ENCODE peak calls at places on chromosomes 11 and 22, in seven cellular contexts. G is IMR-90, Q is mesendoderm, F is H9, T is mesenchymal stem cell, C is trophoblast cell, D is neuronal stem cell. Z is an unnamed sample.

GRCh38 chr22:22818861-22819855 is 68.5 kb upstream of the IGLL5 start:
- DNase-seq in G (no peak), Q (no peak), F (no peak), T (no peak), C (no peak), D (no peak), Z (no peak)

GRCh38 chr11:116234989-116235567 is 537.7 kb downstream of the BUD13 start:
- DNase-seq in G (no peak), Q (peak; percentile 84), F (peak; percentile 60), T (no peak), C (no peak), D (no peak), Z (no peak)

GRCh38 chr11:65440831-65441499 is 18.4 kb downstream of the NEAT1 start:
- DNase-seq in G (peak; percentile 43), Q (no peak), F (no peak), T (peak; percentile 78), C (no peak), D (no peak), Z (no peak)

GRCh38 chr11:1839924-1840779 is 1.4 kb downstream of the TNNI2 start:
- DNase-seq in G (no peak), Q (no peak), F (no peak), T (no peak), C (no peak), D (no peak), Z (no peak)

GRCh38 chr11:59523541-59523940 is 12.2 kb downstream of the OR4D9 start:
- DNase-seq in G (no peak), Q (peak; percentile 31), F (no peak), T (no peak), C (no peak), D (no peak), Z (no peak)

GRCh38 chr11:71246559-71246958 is 5.8 kb downstream of the SHANK2 start:
- DNase-seq in G (no peak), Q (peak; percentile 91), F (peak; percentile 91), T (no peak), C (no peak), D (no peak), Z (no peak)

GRCh38 chr11:129312741-129313587 is 62.7 kb upstream of the BARX2 start:
- DNase-seq in G (peak; percentile 27), Q (no peak), F (peak; percentile 37), T (no peak), C (no peak), D (no peak), Z (no peak)

GRCh38 chr11:107999759-108000455 is 8.8 kb upstream of the CUL5 start:
- DNase-seq in G (peak; percentile 28), Q (peak; percentile 92), F (peak; percentile 85), T (peak; percentile 68), C (no peak), D (peak; percentile 38), Z (peak; percentile 72)

GRCh38 chr22:46349238-46349637 is 13.7 kb downstream of the TRMU start:
- DNase-seq in G (no peak), Q (no peak), F (no peak), T (no peak), C (no peak), D (no peak), Z (no peak)

GRCh38 chr22:32822188-32822877 is 20.8 kb downstream of the TIMP3 start:
- DNase-seq in G (no peak), Q (no peak), F (no peak), T (no peak), C (no peak), D (no peak), Z (no peak)

GRCh38 chr11:66126808-66127555 is 56.9 kb downstream of the PACS1 start:
- DNase-seq in G (peak; percentile 79), Q (peak; percentile 68), F (peak; percentile 48), T (peak; percentile 81), C (peak; percentile 31), D (no peak), Z (no peak)

GRCh38 chr22:46604306-46604690 is 15.9 kb upstream of the GRAMD4 start:
- DNase-seq in G (peak; percentile 12), Q (peak; percentile 82), F (no peak), T (peak; percentile 26), C (no peak), D (no peak), Z (no peak)

GRCh38 chr22:35154937-35155387 is 89.0 kb downstream of the ISX start:
- DNase-seq in G (peak; percentile 35), Q (peak; percentile 95), F (peak; percentile 93), T (peak; percentile 50), C (peak; percentile 33), D (peak; percentile 56), Z (peak; percentile 81)

DNA sequence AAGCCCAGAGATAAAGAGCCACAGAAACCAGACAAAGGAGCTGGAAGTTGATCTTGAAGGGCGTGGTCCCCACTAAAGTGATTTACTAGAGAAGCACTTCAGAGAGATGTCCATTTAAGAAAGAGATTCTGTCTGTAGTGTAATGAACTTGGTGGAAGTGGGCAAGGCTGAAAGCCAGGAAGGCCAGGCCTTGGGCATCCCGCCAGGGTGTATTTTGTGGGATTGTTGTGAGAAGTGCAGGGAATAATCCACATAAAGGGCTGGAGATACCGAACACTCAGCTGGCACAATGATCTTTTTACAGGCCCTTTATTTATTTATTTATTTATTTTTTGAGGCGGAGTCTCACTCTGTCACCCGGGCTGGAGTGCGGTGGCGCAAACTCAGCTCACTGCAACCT is 1398.9 kb downstream of the TBC1D22A start:
- DNase-seq in G (no peak), Q (no peak), F (no peak), T (no peak), C (no peak), D (no peak), Z (no peak)
- H3K4me1 ChIP-seq in G (no peaks in the 10 kb centered on the region), Q (no peaks in the 10 kb centered on the region), F (no peaks in the 10 kb centered on the region), T (no peaks in the 10 kb centered on the region), C (no peaks in the 10 kb centered on the region), D (no peaks in the 10 kb centered on the region), Z (no peaks in the 10 kb centered on the region)

DNA sequence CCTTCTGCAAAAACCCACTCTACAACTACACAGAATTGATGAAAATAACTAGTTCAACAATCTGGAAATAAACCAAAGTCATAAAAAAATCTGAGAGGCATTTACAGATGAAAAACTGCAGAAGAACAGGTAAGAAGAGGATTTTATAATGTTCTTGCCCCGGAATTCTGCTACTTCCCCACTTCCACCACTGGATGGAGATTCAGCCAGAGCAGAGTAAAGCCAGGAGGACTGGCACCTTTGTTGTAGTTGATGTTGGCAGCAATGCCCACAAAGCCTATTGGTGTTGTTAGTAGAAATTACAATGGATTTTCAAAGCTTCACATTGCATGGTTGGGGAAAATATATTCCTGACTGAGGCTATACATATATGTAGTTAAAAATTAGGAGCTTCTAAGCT is 640.2 kb downstream of the LRRC4C start:
- DNase-seq in G (no peak), Q (peak; percentile 21), F (peak; percentile 30), T (no peak), C (no peak), D (no peak), Z (no peak)
- H2AK5ac ChIP-seq in G (no peak overlapping the region), Q (no peak overlapping the region), F (no peak overlapping the region), T (no peak overlapping the region), C (no peak overlapping the region), D (no peak overlapping the region), Z (no peak overlapping the region)

GRCh38 chr11:12695221-12695794 is 21.1 kb downstream of the TEAD1 start:
- DNase-seq in G (no peak), Q (no peak), F (no peak), T (no peak), C (no peak), D (no peak), Z (no peak)
- H3K4me1 ChIP-seq in G (peaks cover 43% of the 10 kb centered on the region), Q (peaks cover 42% of the 10 kb centered on the region), F (peaks cover 34% of the 10 kb centered on the region), T (peaks cover 26% of the 10 kb centered on the region), C (peaks cover 52% of the 10 kb centered on the region), D (peaks cover 56% of the 10 kb centered on the region), Z (peaks cover 16% of the 10 kb centered on the region)

GRCh38 chr11:74021998-74022397 is 13.1 kb upstream of the UCP3 start:
- DNase-seq in G (no peak), Q (no peak), F (no peak), T (no peak), C (peak; percentile 35), D (no peak), Z (no peak)
- H2AK5ac ChIP-seq in G (no peak overlapping the region), Q (no peak overlapping the region), F (no peak overlapping the region), T (no peak overlapping the region), C (no peak overlapping the region), D (no peak overlapping the region), Z (no peak overlapping the region)

DNA sequence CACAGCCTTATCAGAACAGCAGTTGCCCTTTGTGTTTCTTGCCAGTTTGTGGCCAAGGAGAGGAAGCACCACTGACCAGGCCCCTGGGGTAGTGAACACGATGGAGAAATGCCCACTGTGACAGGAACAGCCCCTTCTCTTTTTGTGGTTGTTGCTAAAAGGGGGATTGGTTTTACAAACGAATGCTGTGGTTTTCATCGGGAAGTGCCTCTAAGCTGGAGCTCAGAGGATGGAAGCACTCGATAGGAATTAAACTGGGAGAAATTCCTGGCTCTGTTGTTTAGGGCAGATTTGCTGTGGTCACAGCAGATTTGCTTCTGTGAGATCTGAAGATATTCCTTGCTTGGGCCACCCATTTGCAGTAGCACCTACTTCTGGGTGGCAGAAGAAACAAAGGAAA is 88.8 kb downstream of the ABTB2 start:
- DNase-seq in G (no peak), Q (no peak), F (no peak), T (no peak), C (no peak), D (no peak), Z (no peak)
- H3K4me1 ChIP-seq in G (peaks cover 8% of the 10 kb centered on the region), Q (no peaks in the 10 kb centered on the region), F (peaks cover 4% of the 10 kb centered on the region), T (peaks cover 16% of the 10 kb centered on the region), C (peaks cover 23% of the 10 kb centered on the region), D (peaks cover 11% of the 10 kb centered on the region), Z (no peaks in the 10 kb centered on the region)

Z was measured in H1.